ENCODE peak calls at places on chromosome 13, in four cellular contexts. A is activated T-helper 1 cell treated with anti-CD3 and anti-CD28 coated beads, Interleukin-2, amount 50 U/mL, for 16 hours; Y is astrocyte of the cerebellum; U is T-helper 17 cell. B is an unnamed sample.

GRCh38 chr13:58935689-58936088 is 1228.0 kb downstream of the DIAPH3 start:
- DNase-seq in A (no peak), Y (no peak), U (no peak), B (no peak)

GRCh38 chr13:86907116-86907515 is 764.1 kb upstream of the SLITRK5 start:
- DNase-seq in A (no peak), Y (no peak), U (no peak), B (no peak)

GRCh38 chr13:77893066-77893465 is 25.6 kb downstream of the EDNRB start:
- DNase-seq in A (no peak), Y (no peak), U (no peak), B (no peak)

GRCh38 chr13:98097749-98098148 is 45.1 kb upstream of the FARP1 start:
- DNase-seq in A (no peak), Y (no peak), U (no peak), B (no peak)

GRCh38 chr13:104571161-104571889 is 1505.1 kb upstream of the SLC10A2 start:
- DNase-seq in A (no peak), Y (peak; percentile 93), U (no peak), B (peak; percentile 90)

GRCh38 chr13:26965976-26966375 is 205.4 kb upstream of the GPR12 start:
- DNase-seq in A (no peak), Y (peak; percentile 5), U (no peak), B (no peak)

GRCh38 chr13:40306817-40307216 is 359.6 kb downstream of the FOXO1 start:
- DNase-seq in A (no peak), Y (no peak), U (no peak), B (no peak)

GRCh38 chr13:98471895-98472294 is 105.0 kb downstream of the STK24 start:
- DNase-seq in A (no peak), Y (no peak), U (no peak), B (no peak)

GRCh38 chr13:99389520-99390304 is 82.5 kb upstream of the GPR183 start:
- DNase-seq in A (no peak), Y (no peak), U (no peak), B (no peak)

GRCh38 chr13:24097667-24098066 is 62.9 kb upstream of the SPATA13 start:
- DNase-seq in A (no peak), Y (no peak), U (no peak), B (no peak)

GRCh38 chr13:113848020-113848419 is 15.9 kb downstream of the GAS6 start:
- DNase-seq in A (no peak), Y (no peak), U (no peak), B (no peak)

GRCh38 chr13:51786425-51787010 is 17.4 kb downstream of the DHRS12 start:
- DNase-seq in A (no peak), Y (no peak), U (no peak), B (no peak)

GRCh38 chr13:94061316-94061715 is 418.2 kb downstream of the DCT start:
- DNase-seq in A (no peak), Y (no peak), U (no peak), B (no peak)

GRCh38 chr13:113783966-113784644 is 25.1 kb downstream of the TMEM255B start:
- DNase-seq in A (no peak), Y (no peak), U (no peak), B (no peak)

GRCh38 chr13:35810286-35810685 is 320.9 kb downstream of the DCLK1 start:
- DNase-seq in A (no peak), Y (no peak), U (no peak), B (no peak)

B was measured in kidney epithelial cell.